ENCODE peak calls at places on chromosomes 6 and 20, in ten cellular contexts. S is NCI-H1436; M is stimulated activated CD4-positive, alpha-beta T cell treated with anti-CD3 and anti-CD28 coated beads, Interleukin-12 subunit alpha, Interleukin-12 subunit beta, amount 100 ng/mL, for 24 hours; U is NCI-H1417; Y is T follicular helper cell; V is HFF-Myc; E is mesenteric fat pad; N is endodermal cell; Z is LoVo; P is amniotic stem cell. T is an unnamed sample.

GRCh38 chr6:124197148-124197547 is 393.5 kb downstream of the NKAIN2 start:
- DNase-seq in S (no peak), M (no peak), U (no peak), Y (no peak), V (no peak), E (no peak), N (no peak), Z (no peak), P (no peak), T (no peak)

GRCh38 chr6:46748940-46749503 is 2.3 kb downstream of the ANKRD66 start:
- DNase-seq in S (no peak), M (no peak), U (no peak), Y (no peak), V (no peak), E (no peak), N (no peak), Z (no peak), P (no peak), T (no peak)

GRCh38 chr6:46628498-46628897 is 24.1 kb downstream of the CYP39A1 start:
- DNase-seq in S (no peak), M (no peak), U (no peak), Y (no peak), V (no peak), E (no peak), N (no peak), Z (no peak), P (no peak), T (no peak)

GRCh38 chr6:64280569-64280968 is 645.0 kb downstream of the PHF3 start:
- DNase-seq in S (peak), M (no peak), U (peak), Y (no peak), V (no peak), E (no peak), N (peak), Z (peak), P (no peak), T (peak)

GRCh38 chr6:161104966-161105365 is 113.4 kb downstream of the MAP3K4 start:
- DNase-seq in S (no peak), M (no peak), U (no peak), Y (no peak), V (no peak), E (no peak), N (no peak), Z (no peak), P (no peak), T (no peak)

GRCh38 chr6:138577151-138577915 is 78.0 kb upstream of the NHSL1 start:
- DNase-seq in S (peak), M (no peak), U (peak), Y (no peak), V (no peak), E (no peak), N (no peak), Z (no peak), P (no peak), T (no peak)

GRCh38 chr20:22513574-22513973 is 70.8 kb downstream of the FOXA2 start:
- DNase-seq in S (no peak), M (no peak), U (no peak), Y (no peak), V (no peak), E (no peak), N (no peak), Z (no peak), P (no peak), T (no peak)

GRCh38 chr6:134168580-134169223 is 116.3 kb upstream of the SLC2A12 start:
- DNase-seq in S (no peak), M (no peak), U (no peak), Y (no peak), V (no peak), E (no peak), N (no peak), Z (no peak), P (no peak), T (no peak)

GRCh38 chr6:134177753-134178229 is 125.4 kb upstream of the SLC2A12 start:
- DNase-seq in S (no peak), M (no peak), U (no peak), Y (no peak), V (no peak), E (no peak), N (no peak), Z (no peak), P (no peak), T (peak)

GRCh38 chr6:24529985-24530384 is 35.2 kb downstream of the ALDH5A1 start:
- DNase-seq in S (no peak), M (no peak), U (no peak), Y (no peak), V (no peak), E (no peak), N (no peak), Z (no peak), P (no peak), T (no peak)

GRCh38 chr20:45968081-45968671 is 3.8 kb downstream of the ZNF335 start:
- DNase-seq in S (no peak), M (no peak), U (no peak), Y (no peak), V (no peak), E (peak), N (peak), Z (no peak), P (no peak), T (no peak)

GRCh38 chr6:124967444-124967843 is 5.2 kb downstream of the RNF217 start:
- DNase-seq in S (no peak), M (no peak), U (no peak), Y (no peak), V (no peak), E (no peak), N (no peak), Z (no peak), P (no peak), T (peak)

GRCh38 chr20:3106658-3107463 is 22.3 kb upstream of the AVP start:
- DNase-seq in S (peak), M (no peak), U (peak), Y (no peak), V (no peak), E (no peak), N (peak), Z (no peak), P (no peak), T (no peak)

GRCh38 chr6:34349226-34349625 is 43.2 kb downstream of the NUDT3 start:
- DNase-seq in S (no peak), M (no peak), U (no peak), Y (no peak), V (no peak), E (no peak), N (no peak), Z (no peak), P (no peak), T (no peak)

T was measured in dermis microvascular lymphatic vessel endothelial cell.